ENCODE peak calls at places on chromosomes 7 and 10, in five cellular contexts. W is NCI-H2081; R is astrocyte of the spinal cord; L is T-helper 1 cell; B is activated CD8-positive, alpha-beta memory T cell treated with anti-CD3 and anti-CD28 coated beads for 24 hours. A is an unnamed sample.
A peak's percentile ranks its signal among the peaks of the same experiment; 100 is the strongest.

GRCh38 chr10:50417486-50417905 is 166.2 kb upstream of the ASAH2 start:
- DNase-seq in L (no peak), R (no peak), W (no peak), B (no peak), A (no peak)

GRCh38 chr7:155985518-155986427 is 173.5 kb upstream of the SHH start:
- DNase-seq in L (no peak), W (no peak), B (peak; percentile 28), R (no peak), A (no peak)

GRCh38 chr7:149048805-149049204 is 20.5 kb upstream of the PDIA4 start:
- DNase-seq in B (no peak), L (no peak), W (no peak), R (no peak), A (no peak)

GRCh38 chr7:32059289-32060045 is 10.7 kb downstream of the PDE1C start:
- DNase-seq in L (no peak), R (peak; percentile 72), W (no peak), B (no peak), A (no peak)

GRCh38 chr7:45978731-45979211 is 57.7 kb upstream of the IGFBP3 start:
- DNase-seq in R (no peak), L (no peak), B (peak; percentile 41), W (no peak), A (no peak)

GRCh38 chr7:84509522-84509921 is 314.9 kb upstream of the SEMA3A start:
- DNase-seq in L (no peak), R (no peak), W (no peak), B (no peak), A (no peak)

GRCh38 chr7:110386006-110386405 is 704.9 kb upstream of the LRRN3 start:
- DNase-seq in B (no peak), W (no peak), R (no peak), L (no peak), A (no peak)

GRCh38 chr7:55271069-55271468 is 94.1 kb upstream of the LANCL2 start:
- DNase-seq in R (peak; percentile 23), W (no peak), B (no peak), L (no peak), A (no peak)

GRCh38 chr10:42975005-42975493 is 101.8 kb upstream of the RET start:
- DNase-seq in L (no peak), W (no peak), R (no peak), B (peak; percentile 50), A (no peak)

GRCh38 chr10:60185426-60185825 is 204.2 kb downstream of the ANK3 start:
- DNase-seq in B (no peak), W (no peak), L (no peak), R (no peak), A (no peak)

A was measured in GM12891.